ENCODE peak calls at places on chromosome 20, in four cellular contexts. B is sigmoid colon, W is colonic mucosa, G is fibroblast of lung. Y is an unnamed sample. For H3K27me3, the result is how much of the 10 kb centered on the place peaks cover.

GRCh38 chr20:9480066-9480465 is 34.3 kb upstream of the LAMP5 start:
- DNase-seq in B (no peak), W (no peak), G (no peak), Y (no peak)

GRCh38 chr20:11687546-11688292 is 230.0 kb upstream of the BTBD3 start:
- DNase-seq in B (no peak), W (no peak), G (no peak), Y (no peak)

GRCh38 chr20:51334609-51335008 is 207.9 kb downstream of the NFATC2 start:
- DNase-seq in B (no peak), W (no peak), G (no peak), Y (no peak)

GRCh38 chr20:51346686-51347485 is 195.6 kb downstream of the NFATC2 start:
- DNase-seq in B (peak), W (no peak), G (peak), Y (no peak)

GRCh38 chr20:34064286-34064685 is 47.8 kb downstream of the EIF2S2 start:
- DNase-seq in B (no peak), W (no peak), G (no peak), Y (no peak)

GRCh38 chr20:8310618-8311017 is 178.6 kb downstream of the PLCB1 start:
- DNase-seq in B (no peak), W (no peak), G (no peak), Y (no peak)

GRCh38 chr20:63025534-63026331 is 19.0 kb upstream of the BHLHE23 start:
- DNase-seq in B (no peak), W (no peak), G (peak), Y (peak)

GRCh38 chr20:5504061-5504739 is 187.4 kb upstream of the PROKR2 start:
- DNase-seq in B (peak), W (peak), G (peak), Y (no peak)

GRCh38 chr20:22523499-22524392 is 60.6 kb downstream of the FOXA2 start:
- DNase-seq in B (no peak), W (peak), G (no peak), Y (peak)

GRCh38 chr20:36061754-36062153 is 92.8 kb upstream of the EPB41L1 start:
- DNase-seq in B (no peak), W (no peak), G (no peak), Y (no peak)

GRCh38 chr20:63073051-63073737 is 66.4 kb upstream of the BHLHE23 start:
- DNase-seq in B (peak), W (no peak), G (no peak), Y (peak)

GRCh38 chr20:23086056-23086551 is at the start of gene CD93:
- DNase-seq in B (no peak), W (no peak), G (peak), Y (no peak)

GRCh38 chr20:6665621-6666345 is 101.7 kb upstream of the BMP2 start:
- DNase-seq in B (no peak), W (no peak), G (peak), Y (peak)

GRCh38 chr20:44549123-44549522 is 27.3 kb upstream of the SERINC3 start:
- DNase-seq in B (no peak), W (no peak), G (no peak), Y (no peak)

GRCh38 chr20:20744170-20744725 is 31.8 kb upstream of the RALGAPA2 start:
- DNase-seq in B (no peak), W (peak), G (no peak), Y (no peak)

GRCh38 chr20:34526466-34526865 is 10.2 kb downstream of the DYNLRB1 start:
- DNase-seq in B (no peak), W (no peak), G (peak), Y (no peak)

GRCh38 chr20:34015401-34016335 is 22.0 kb downstream of the RALY start:
- DNase-seq in B (no peak), W (no peak), G (no peak), Y (no peak)

GRCh38 chr20:6395695-6396094 is 272.9 kb upstream of the FERMT1 start:
- DNase-seq in B (no peak), W (no peak), G (peak), Y (no peak)

GRCh38 chr20:3678198-3678597 is 3.6 kb downstream of the ADAM33 start:
- DNase-seq in B (peak), W (no peak), G (no peak), Y (no peak)

GRCh38 chr20:17357238-17357637 is 130.4 kb downstream of the PCSK2 start:
- DNase-seq in B (no peak), W (no peak), G (no peak), Y (no peak)

GRCh38 chr20:36825374-36826104 is 50.4 kb upstream of the TLDC2 start:
- DNase-seq in B (no peak), W (no peak), G (no peak), Y (no peak)

GRCh38 chr20:49483018-49483705 is 694 bp upstream of the KCNB1 start:
- DNase-seq in B (no peak), W (no peak), G (no peak), Y (no peak)

GRCh38 chr20:18058661-18059467 is 1.1 kb upstream of the OVOL2 start:
- DNase-seq in B (no peak), W (peak), G (no peak), Y (peak)

GRCh38 chr20:17798601-17799000 is 98.8 kb downstream of the BANF2 start:
- DNase-seq in B (no peak), W (no peak), G (no peak), Y (no peak)

GRCh38 chr20:22579119-22579427 is 5.3 kb downstream of the FOXA2 start:
- DNase-seq in B (no peak), W (no peak), G (no peak), Y (no peak)

GRCh38 chr20:57266251-57267157 is at the start of gene BMP7:
- DNase-seq in B (no peak), W (peak), G (peak), Y (peak)

GRCh38 chr20:37657924-37658800 is 35.7 kb upstream of the CTNNBL1 start:
- DNase-seq in B (no peak), W (no peak), G (no peak), Y (no peak)

GRCh38 chr20:40286991-40287531 is 402.0 kb downstream of the MAFB start:
- DNase-seq in B (peak), W (peak), G (no peak), Y (no peak)

GRCh38 chr20:35908007-35908406 is 46.3 kb downstream of the SCAND1 start:
- DNase-seq in B (no peak), W (no peak), G (no peak), Y (no peak)

GRCh38 chr20:58213112-58213511 is 15.3 kb downstream of the ANKRD60 start:
- DNase-seq in B (no peak), W (no peak), G (peak), Y (no peak)

GRCh38 chr20:313948-314347 is 11.4 kb upstream of the SOX12 start:
- DNase-seq in B (no peak), W (no peak), G (peak), Y (no peak)

GRCh38 chr20:43977962-43978361 is 63.3 kb downstream of the TOX2 start:
- DNase-seq in B (no peak), W (no peak), G (no peak), Y (no peak)

GRCh38 chr20:60967431-60968316 is 284.4 kb upstream of the CDH4 start:
- DNase-seq in B (no peak), W (no peak), G (no peak), Y (no peak)

GRCh38 chr20:25025986-25026605 is 31.8 kb downstream of the ACSS1 start:
- DNase-seq in B (peak), W (no peak), G (no peak), Y (peak)

GRCh38 chr20:44475694-44476560 is at the start of gene TTPAL:
- DNase-seq in B (peak), W (peak), G (peak), Y (peak)

GRCh38 chr20:58597021-58597940 is 53.8 kb upstream of the STX16 start:
- DNase-seq in B (peak), W (peak), G (peak), Y (no peak)

GRCh38 chr20:61692476-61692875 is 373.2 kb downstream of the TAF4 start:
- DNase-seq in B (no peak), W (no peak), G (no peak), Y (no peak)

GRCh38 chr20:4519530-4519929 is 202.2 kb upstream of the PRND start:
- DNase-seq in B (no peak), W (peak), G (no peak), Y (peak)

GRCh38 chr20:50913976-50914375 is 17.3 kb downstream of the ADNP start:
- DNase-seq in B (no peak), W (no peak), G (peak), Y (no peak)

GRCh38 chr20:50190251-50191064 is at the start of gene CEBPB:
- DNase-seq in B (peak), W (peak), G (peak), Y (peak)

GRCh38 chr20:41649489-41649888 is 31.3 kb upstream of the CHD6 start:
- DNase-seq in B (no peak), W (peak), G (no peak), Y (peak)

GRCh38 chr20:41645372-41645771 is 27.2 kb upstream of the CHD6 start:
- DNase-seq in B (no peak), W (no peak), G (no peak), Y (no peak)

GRCh38 chr20:41654292-41654691 is 36.1 kb upstream of the CHD6 start:
- DNase-seq in B (no peak), W (no peak), G (no peak), Y (no peak)

GRCh38 chr20:41654884-41655283 is 36.7 kb upstream of the CHD6 start:
- DNase-seq in B (no peak), W (no peak), G (peak), Y (peak)

DNA sequence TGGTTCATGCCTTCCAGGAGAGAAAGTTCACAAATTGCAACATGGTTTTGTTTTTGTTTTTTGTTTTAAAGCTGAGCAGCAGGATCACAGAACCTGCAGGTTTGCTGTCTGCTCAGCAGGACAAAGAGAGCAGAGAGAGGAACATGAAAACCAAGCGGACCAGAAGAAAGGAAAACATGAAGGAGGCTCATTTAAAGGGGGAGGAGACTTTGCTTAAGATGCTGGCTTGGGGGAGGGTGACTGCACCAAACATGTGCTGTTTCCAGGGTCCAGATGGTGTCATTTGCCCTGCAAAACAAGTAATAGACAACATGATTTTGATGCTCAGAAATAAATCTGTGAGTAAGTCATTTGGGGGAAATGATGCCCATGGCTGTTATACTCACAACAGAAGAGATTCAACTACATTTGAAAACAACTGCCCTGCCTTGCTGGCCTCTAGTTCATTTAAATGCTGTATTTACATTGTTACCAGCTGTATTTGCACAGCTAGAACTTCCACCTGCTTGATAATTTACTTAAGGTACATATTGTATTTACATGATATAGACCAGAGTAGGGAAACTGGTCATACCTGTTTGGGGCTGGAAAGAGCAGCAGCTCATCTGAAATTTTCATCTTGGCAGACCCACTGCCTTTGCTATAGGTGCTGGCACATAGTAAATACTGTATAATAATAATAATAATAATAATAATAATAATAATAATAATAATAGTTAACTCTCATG is 32.2 kb upstream of the CHD6 start:
- DNase-seq in B (no peak), W (peak), G (no peak), Y (peak)
- H3K4me3 ChIP-seq in B (no peak), W (no peak), G (no peak), Y (peak)

DNA sequence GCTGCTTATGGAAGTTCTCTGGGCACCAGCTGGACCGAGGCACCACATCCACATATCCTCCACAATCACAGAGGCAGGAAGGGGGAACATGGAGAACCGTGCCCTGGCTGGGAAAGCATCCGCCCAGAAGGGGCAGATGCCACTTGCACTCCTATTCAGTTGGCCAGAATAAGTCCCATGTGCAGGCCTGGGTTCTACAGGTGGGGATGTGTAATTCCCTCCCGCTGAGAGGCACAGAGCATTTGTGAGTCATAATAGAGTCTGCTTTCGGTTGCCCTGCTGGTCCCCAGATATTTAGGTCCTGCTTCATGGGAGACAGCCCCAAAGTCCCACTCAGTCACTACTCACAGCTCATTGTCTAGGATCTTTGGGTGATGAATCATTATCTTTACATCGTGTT is 104.0 kb downstream of the PHACTR3 start:
- DNase-seq in B (no peak), W (no peak), G (no peak), Y (no peak)
- TF ChIP-seq CTCF in B (no peak), W (no peak), G (no peak), Y (no peak)

DNA sequence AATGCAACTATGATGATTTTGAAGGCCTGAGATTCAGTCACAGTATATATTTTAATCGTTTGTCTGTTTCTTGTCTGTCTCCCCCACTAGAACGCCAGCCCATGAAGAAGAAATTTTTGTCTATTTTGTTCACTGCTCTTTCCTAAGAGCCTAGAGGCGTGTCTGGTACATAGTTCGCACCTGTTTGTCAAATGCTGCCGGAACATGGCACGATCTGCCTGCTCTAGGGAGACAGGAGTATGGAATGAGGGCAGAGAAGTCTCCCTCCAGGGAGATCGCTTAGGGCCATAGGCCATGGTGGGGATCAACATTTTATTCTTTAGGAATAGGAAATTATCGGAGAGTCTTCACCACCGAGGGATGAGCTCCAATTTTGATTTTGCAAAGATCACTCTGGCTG is 84.7 kb upstream of the EYA2 start:
- DNase-seq in B (no peak), W (no peak), G (no peak), Y (no peak)
- H3K27me3 ChIP-seq in B (under half), W (under half), G (under half), Y (under half)

GRCh38 chr20:32474967-32475819 is 109.9 kb downstream of the NOL4L start:
- DNase-seq in B (peak), W (peak), G (peak), Y (peak)
- H3K4me3 ChIP-seq in B (peak), W (peak), G (peak), Y (peak)

GRCh38 chr20:42949865-42950264 is 239.8 kb downstream of the PTPRT start:
- DNase-seq in B (no peak), W (no peak), G (no peak), Y (no peak)
- TF ChIP-seq CTCF in B (no peak), W (no peak), G (no peak), Y (no peak)

DNA sequence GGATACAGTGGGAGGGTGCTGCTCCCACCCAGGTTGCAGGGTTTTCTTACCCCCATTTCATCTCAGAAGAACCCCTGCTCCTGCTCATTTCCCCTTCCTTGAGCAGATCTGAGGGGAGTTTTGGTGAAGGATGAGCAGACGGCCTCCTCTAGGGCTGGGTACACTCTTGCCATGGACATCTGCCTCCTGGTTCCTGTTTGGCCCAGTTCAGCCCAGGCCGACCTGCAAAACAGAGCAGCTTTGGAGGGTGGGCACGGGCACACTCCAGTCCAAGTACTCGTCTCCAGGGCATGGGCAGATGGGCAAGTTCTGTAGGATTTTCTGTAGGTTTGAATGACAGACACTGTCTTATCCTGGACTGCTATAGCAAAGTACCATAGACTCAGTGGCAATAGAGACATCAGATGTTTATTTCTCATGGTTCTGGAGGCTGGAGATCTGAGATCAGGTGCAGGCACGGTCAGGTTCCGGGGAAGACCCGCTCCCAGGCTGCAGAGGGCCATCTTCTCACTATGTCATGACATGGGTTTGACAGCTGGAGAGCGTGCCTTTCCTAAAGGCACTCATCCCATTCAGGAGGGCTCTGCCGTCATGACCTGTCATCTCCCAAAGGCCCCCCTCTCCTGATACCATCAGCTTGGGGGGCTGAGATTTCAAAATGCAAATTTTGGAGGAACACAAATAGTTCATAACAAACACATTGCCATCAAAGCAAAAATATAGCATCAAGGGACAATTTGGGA is 6.2 kb downstream of the NPBWR2 start:
- DNase-seq in B (no peak), W (no peak), G (no peak), Y (no peak)
- H3K27me3 ChIP-seq in B (half or more), W (under half), G (under half), Y (under half)

Y was measured in Caco-2.